ENCODE peak calls at places on chromosome 9, in ten cellular contexts. One of them, this sample, is unnamed.

GRCh38 chr9:124222918-124223720 is 34.6 kb upstream of the NEK6 start:
- DNase-seq in GM03348: peak; percentile 57
- DNase-seq in stimulated activated CD4-positive, alpha-beta T cell treated with anti-CD3 and anti-CD28 coated beads, Interleukin-2, amount 100 ng/mL, for 24 hours: no peak
- DNase-seq in activated T-cell treated with anti-CD3 and anti-CD28 coated beads, Interleukin-2, amount 50 U/mL, for 72 hours: no peak
- DNase-seq in aorta: peak; percentile 85
- DNase-seq in cardiac fibroblast: peak; percentile 77
- DNase-seq in T-helper 9 cell: no peak
- DNase-seq in A172: peak; percentile 48
- DNase-seq in choroid plexus epithelial cell: peak; percentile 52
- DNase-seq in GM19239: no peak
- DNase-seq in this sample: no peak

GRCh38 chr9:37134166-37134565 is 13.8 kb downstream of the ZCCHC7 start:
- DNase-seq in GM03348: no peak
- DNase-seq in stimulated activated CD4-positive, alpha-beta T cell treated with anti-CD3 and anti-CD28 coated beads, Interleukin-2, amount 100 ng/mL, for 24 hours: no peak
- DNase-seq in activated T-cell treated with anti-CD3 and anti-CD28 coated beads, Interleukin-2, amount 50 U/mL, for 72 hours: no peak
- DNase-seq in aorta: no peak
- DNase-seq in cardiac fibroblast: no peak
- DNase-seq in T-helper 9 cell: no peak
- DNase-seq in A172: no peak
- DNase-seq in choroid plexus epithelial cell: no peak
- DNase-seq in GM19239: no peak
- DNase-seq in this sample: no peak

GRCh38 chr9:137804908-137805356 is 72.7 kb upstream of the CACNA1B start:
- DNase-seq in GM03348: no peak
- DNase-seq in stimulated activated CD4-positive, alpha-beta T cell treated with anti-CD3 and anti-CD28 coated beads, Interleukin-2, amount 100 ng/mL, for 24 hours: no peak
- DNase-seq in activated T-cell treated with anti-CD3 and anti-CD28 coated beads, Interleukin-2, amount 50 U/mL, for 72 hours: no peak
- DNase-seq in aorta: no peak
- DNase-seq in cardiac fibroblast: no peak
- DNase-seq in T-helper 9 cell: no peak
- DNase-seq in A172: no peak
- DNase-seq in choroid plexus epithelial cell: no peak
- DNase-seq in GM19239: no peak
- DNase-seq in this sample: peak; percentile 14

GRCh38 chr9:114913217-114913616 is 17.2 kb downstream of the TNFSF8 start:
- DNase-seq in GM03348: no peak
- DNase-seq in stimulated activated CD4-positive, alpha-beta T cell treated with anti-CD3 and anti-CD28 coated beads, Interleukin-2, amount 100 ng/mL, for 24 hours: no peak
- DNase-seq in activated T-cell treated with anti-CD3 and anti-CD28 coated beads, Interleukin-2, amount 50 U/mL, for 72 hours: no peak
- DNase-seq in aorta: no peak
- DNase-seq in cardiac fibroblast: no peak
- DNase-seq in T-helper 9 cell: no peak
- DNase-seq in A172: no peak
- DNase-seq in choroid plexus epithelial cell: no peak
- DNase-seq in GM19239: no peak
- DNase-seq in this sample: no peak

GRCh38 chr9:128115187-128116103 is 12.1 kb downstream of the PTGES2 start:
- DNase-seq in GM03348: no peak
- DNase-seq in stimulated activated CD4-positive, alpha-beta T cell treated with anti-CD3 and anti-CD28 coated beads, Interleukin-2, amount 100 ng/mL, for 24 hours: no peak
- DNase-seq in activated T-cell treated with anti-CD3 and anti-CD28 coated beads, Interleukin-2, amount 50 U/mL, for 72 hours: no peak
- DNase-seq in aorta: peak; percentile 66
- DNase-seq in cardiac fibroblast: no peak
- DNase-seq in T-helper 9 cell: no peak
- DNase-seq in A172: no peak
- DNase-seq in choroid plexus epithelial cell: no peak
- DNase-seq in GM19239: no peak
- DNase-seq in this sample: no peak

GRCh38 chr9:68844623-68845612 is 139.9 kb downstream of the PIP5K1B start:
- DNase-seq in GM03348: peak; percentile 37
- DNase-seq in stimulated activated CD4-positive, alpha-beta T cell treated with anti-CD3 and anti-CD28 coated beads, Interleukin-2, amount 100 ng/mL, for 24 hours: no peak
- DNase-seq in activated T-cell treated with anti-CD3 and anti-CD28 coated beads, Interleukin-2, amount 50 U/mL, for 72 hours: peak; percentile 23
- DNase-seq in aorta: peak; percentile 81
- DNase-seq in cardiac fibroblast: peak; percentile 39
- DNase-seq in T-helper 9 cell: no peak
- DNase-seq in A172: peak; percentile 8
- DNase-seq in choroid plexus epithelial cell: peak; percentile 42
- DNase-seq in GM19239: peak; percentile 28
- DNase-seq in this sample: peak; percentile 14

GRCh38 chr9:134678671-134679443 is 37.3 kb downstream of the COL5A1 start:
- DNase-seq in GM03348: no peak
- DNase-seq in stimulated activated CD4-positive, alpha-beta T cell treated with anti-CD3 and anti-CD28 coated beads, Interleukin-2, amount 100 ng/mL, for 24 hours: no peak
- DNase-seq in activated T-cell treated with anti-CD3 and anti-CD28 coated beads, Interleukin-2, amount 50 U/mL, for 72 hours: no peak
- DNase-seq in aorta: peak; percentile 59
- DNase-seq in cardiac fibroblast: no peak
- DNase-seq in T-helper 9 cell: no peak
- DNase-seq in A172: no peak
- DNase-seq in choroid plexus epithelial cell: no peak
- DNase-seq in GM19239: no peak
- DNase-seq in this sample: no peak

GRCh38 chr9:98870782-98871455 is 63.4 kb downstream of the GALNT12 start:
- DNase-seq in GM03348: no peak
- DNase-seq in stimulated activated CD4-positive, alpha-beta T cell treated with anti-CD3 and anti-CD28 coated beads, Interleukin-2, amount 100 ng/mL, for 24 hours: no peak
- DNase-seq in activated T-cell treated with anti-CD3 and anti-CD28 coated beads, Interleukin-2, amount 50 U/mL, for 72 hours: no peak
- DNase-seq in aorta: no peak
- DNase-seq in cardiac fibroblast: no peak
- DNase-seq in T-helper 9 cell: no peak
- DNase-seq in A172: no peak
- DNase-seq in choroid plexus epithelial cell: no peak
- DNase-seq in GM19239: no peak
- DNase-seq in this sample: no peak

GRCh38 chr9:124621371-124622328 is 114.5 kb upstream of the NR5A1 start:
- DNase-seq in GM03348: peak; percentile 76
- DNase-seq in stimulated activated CD4-positive, alpha-beta T cell treated with anti-CD3 and anti-CD28 coated beads, Interleukin-2, amount 100 ng/mL, for 24 hours: no peak
- DNase-seq in activated T-cell treated with anti-CD3 and anti-CD28 coated beads, Interleukin-2, amount 50 U/mL, for 72 hours: no peak
- DNase-seq in aorta: no peak
- DNase-seq in cardiac fibroblast: peak; percentile 70
- DNase-seq in T-helper 9 cell: no peak
- DNase-seq in A172: peak; percentile 52
- DNase-seq in choroid plexus epithelial cell: peak; percentile 47
- DNase-seq in GM19239: no peak
- DNase-seq in this sample: peak; percentile 77

GRCh38 chr9:10252174-10252573 is 360.6 kb downstream of the PTPRD start:
- DNase-seq in GM03348: no peak
- DNase-seq in stimulated activated CD4-positive, alpha-beta T cell treated with anti-CD3 and anti-CD28 coated beads, Interleukin-2, amount 100 ng/mL, for 24 hours: no peak
- DNase-seq in activated T-cell treated with anti-CD3 and anti-CD28 coated beads, Interleukin-2, amount 50 U/mL, for 72 hours: no peak
- DNase-seq in aorta: no peak
- DNase-seq in cardiac fibroblast: peak; percentile 3
- DNase-seq in T-helper 9 cell: no peak
- DNase-seq in A172: peak; percentile 80
- DNase-seq in choroid plexus epithelial cell: peak; percentile 32
- DNase-seq in GM19239: no peak
- DNase-seq in this sample: no peak

GRCh38 chr9:128339761-128340690 is at the start of gene SLC27A4:
- DNase-seq in GM03348: peak; percentile 95
- DNase-seq in stimulated activated CD4-positive, alpha-beta T cell treated with anti-CD3 and anti-CD28 coated beads, Interleukin-2, amount 100 ng/mL, for 24 hours: peak; percentile 79
- DNase-seq in activated T-cell treated with anti-CD3 and anti-CD28 coated beads, Interleukin-2, amount 50 U/mL, for 72 hours: peak; percentile 85
- DNase-seq in aorta: peak; percentile 90
- DNase-seq in cardiac fibroblast: peak; percentile 81
- DNase-seq in T-helper 9 cell: peak; percentile 77
- DNase-seq in A172: peak; percentile 90
- DNase-seq in choroid plexus epithelial cell: peak; percentile 75
- DNase-seq in GM19239: peak; percentile 95
- DNase-seq in this sample: peak; percentile 77

GRCh38 chr9:18666987-18667772 is 193.2 kb downstream of the ADAMTSL1 start:
- DNase-seq in GM03348: no peak
- DNase-seq in stimulated activated CD4-positive, alpha-beta T cell treated with anti-CD3 and anti-CD28 coated beads, Interleukin-2, amount 100 ng/mL, for 24 hours: no peak
- DNase-seq in activated T-cell treated with anti-CD3 and anti-CD28 coated beads, Interleukin-2, amount 50 U/mL, for 72 hours: no peak
- DNase-seq in aorta: no peak
- DNase-seq in cardiac fibroblast: peak; percentile 75
- DNase-seq in T-helper 9 cell: no peak
- DNase-seq in A172: no peak
- DNase-seq in choroid plexus epithelial cell: no peak
- DNase-seq in GM19239: no peak
- DNase-seq in this sample: no peak

GRCh38 chr9:68825755-68826500 is 120.9 kb downstream of the PIP5K1B start:
- DNase-seq in GM03348: no peak
- DNase-seq in stimulated activated CD4-positive, alpha-beta T cell treated with anti-CD3 and anti-CD28 coated beads, Interleukin-2, amount 100 ng/mL, for 24 hours: no peak
- DNase-seq in activated T-cell treated with anti-CD3 and anti-CD28 coated beads, Interleukin-2, amount 50 U/mL, for 72 hours: no peak
- DNase-seq in aorta: no peak
- DNase-seq in cardiac fibroblast: no peak
- DNase-seq in T-helper 9 cell: no peak
- DNase-seq in A172: no peak
- DNase-seq in choroid plexus epithelial cell: no peak
- DNase-seq in GM19239: no peak
- DNase-seq in this sample: no peak

GRCh38 chr9:131660466-131661405 is 79.1 kb downstream of the RAPGEF1 start:
- DNase-seq in GM03348: no peak
- DNase-seq in stimulated activated CD4-positive, alpha-beta T cell treated with anti-CD3 and anti-CD28 coated beads, Interleukin-2, amount 100 ng/mL, for 24 hours: no peak
- DNase-seq in activated T-cell treated with anti-CD3 and anti-CD28 coated beads, Interleukin-2, amount 50 U/mL, for 72 hours: no peak
- DNase-seq in aorta: no peak
- DNase-seq in cardiac fibroblast: no peak
- DNase-seq in T-helper 9 cell: no peak
- DNase-seq in A172: no peak
- DNase-seq in choroid plexus epithelial cell: no peak
- DNase-seq in GM19239: no peak
- DNase-seq in this sample: peak; percentile 39

GRCh38 chr9:126624912-126625311 is 11.2 kb downstream of the LMX1B start:
- DNase-seq in GM03348: no peak
- DNase-seq in stimulated activated CD4-positive, alpha-beta T cell treated with anti-CD3 and anti-CD28 coated beads, Interleukin-2, amount 100 ng/mL, for 24 hours: no peak
- DNase-seq in activated T-cell treated with anti-CD3 and anti-CD28 coated beads, Interleukin-2, amount 50 U/mL, for 72 hours: no peak
- DNase-seq in aorta: no peak
- DNase-seq in cardiac fibroblast: no peak
- DNase-seq in T-helper 9 cell: no peak
- DNase-seq in A172: no peak
- DNase-seq in choroid plexus epithelial cell: no peak
- DNase-seq in GM19239: no peak
- DNase-seq in this sample: no peak

GRCh38 chr9:107720511-107720910 is 230.9 kb upstream of the KLF4 start:
- DNase-seq in GM03348: no peak
- DNase-seq in stimulated activated CD4-positive, alpha-beta T cell treated with anti-CD3 and anti-CD28 coated beads, Interleukin-2, amount 100 ng/mL, for 24 hours: no peak
- DNase-seq in activated T-cell treated with anti-CD3 and anti-CD28 coated beads, Interleukin-2, amount 50 U/mL, for 72 hours: no peak
- DNase-seq in aorta: no peak
- DNase-seq in cardiac fibroblast: no peak
- DNase-seq in T-helper 9 cell: no peak
- DNase-seq in A172: no peak
- DNase-seq in choroid plexus epithelial cell: no peak
- DNase-seq in GM19239: no peak
- DNase-seq in this sample: no peak

GRCh38 chr9:95721132-95721531 is 154.4 kb upstream of the ERCC6L2 start:
- DNase-seq in GM03348: no peak
- DNase-seq in stimulated activated CD4-positive, alpha-beta T cell treated with anti-CD3 and anti-CD28 coated beads, Interleukin-2, amount 100 ng/mL, for 24 hours: no peak
- DNase-seq in activated T-cell treated with anti-CD3 and anti-CD28 coated beads, Interleukin-2, amount 50 U/mL, for 72 hours: no peak
- DNase-seq in aorta: no peak
- DNase-seq in cardiac fibroblast: no peak
- DNase-seq in T-helper 9 cell: no peak
- DNase-seq in A172: no peak
- DNase-seq in choroid plexus epithelial cell: no peak
- DNase-seq in GM19239: no peak
- DNase-seq in this sample: no peak

GRCh38 chr9:112120471-112120925 is 54.6 kb downstream of the SUSD1 start:
- DNase-seq in GM03348: no peak
- DNase-seq in stimulated activated CD4-positive, alpha-beta T cell treated with anti-CD3 and anti-CD28 coated beads, Interleukin-2, amount 100 ng/mL, for 24 hours: no peak
- DNase-seq in activated T-cell treated with anti-CD3 and anti-CD28 coated beads, Interleukin-2, amount 50 U/mL, for 72 hours: no peak
- DNase-seq in aorta: no peak
- DNase-seq in cardiac fibroblast: no peak
- DNase-seq in T-helper 9 cell: no peak
- DNase-seq in A172: no peak
- DNase-seq in choroid plexus epithelial cell: peak; percentile 2
- DNase-seq in GM19239: no peak
- DNase-seq in this sample: no peak

GRCh38 chr9:109166171-109166770 is 778 bp downstream of the FRRS1L start:
- DNase-seq in GM03348: no peak
- DNase-seq in stimulated activated CD4-positive, alpha-beta T cell treated with anti-CD3 and anti-CD28 coated beads, Interleukin-2, amount 100 ng/mL, for 24 hours: no peak
- DNase-seq in activated T-cell treated with anti-CD3 and anti-CD28 coated beads, Interleukin-2, amount 50 U/mL, for 72 hours: no peak
- DNase-seq in aorta: no peak
- DNase-seq in cardiac fibroblast: no peak
- DNase-seq in T-helper 9 cell: no peak
- DNase-seq in A172: no peak
- DNase-seq in choroid plexus epithelial cell: no peak
- DNase-seq in GM19239: no peak
- DNase-seq in this sample: no peak

GRCh38 chr9:106893088-106893487 is 30.1 kb downstream of the ZNF462 start:
- DNase-seq in GM03348: peak; percentile 40
- DNase-seq in stimulated activated CD4-positive, alpha-beta T cell treated with anti-CD3 and anti-CD28 coated beads, Interleukin-2, amount 100 ng/mL, for 24 hours: no peak
- DNase-seq in activated T-cell treated with anti-CD3 and anti-CD28 coated beads, Interleukin-2, amount 50 U/mL, for 72 hours: no peak
- DNase-seq in aorta: no peak
- DNase-seq in cardiac fibroblast: peak; percentile 41
- DNase-seq in T-helper 9 cell: no peak
- DNase-seq in A172: peak; percentile 93
- DNase-seq in choroid plexus epithelial cell: peak; percentile 72
- DNase-seq in GM19239: no peak
- DNase-seq in this sample: peak; percentile 92

GRCh38 chr9:123453904-123454321 is 97.9 kb downstream of the CRB2 start:
- DNase-seq in GM03348: no peak
- DNase-seq in stimulated activated CD4-positive, alpha-beta T cell treated with anti-CD3 and anti-CD28 coated beads, Interleukin-2, amount 100 ng/mL, for 24 hours: no peak
- DNase-seq in activated T-cell treated with anti-CD3 and anti-CD28 coated beads, Interleukin-2, amount 50 U/mL, for 72 hours: no peak
- DNase-seq in aorta: no peak
- DNase-seq in cardiac fibroblast: peak; percentile 66
- DNase-seq in T-helper 9 cell: no peak
- DNase-seq in A172: no peak
- DNase-seq in choroid plexus epithelial cell: no peak
- DNase-seq in GM19239: no peak
- DNase-seq in this sample: no peak

GRCh38 chr9:81737871-81738507 is 48.6 kb upstream of the TLE1 start:
- DNase-seq in GM03348: peak; percentile 75
- DNase-seq in stimulated activated CD4-positive, alpha-beta T cell treated with anti-CD3 and anti-CD28 coated beads, Interleukin-2, amount 100 ng/mL, for 24 hours: no peak
- DNase-seq in activated T-cell treated with anti-CD3 and anti-CD28 coated beads, Interleukin-2, amount 50 U/mL, for 72 hours: no peak
- DNase-seq in aorta: no peak
- DNase-seq in cardiac fibroblast: peak; percentile 62
- DNase-seq in T-helper 9 cell: no peak
- DNase-seq in A172: peak; percentile 90
- DNase-seq in choroid plexus epithelial cell: peak; percentile 79
- DNase-seq in GM19239: no peak
- DNase-seq in this sample: peak; percentile 87

GRCh38 chr9:114611516-114612271 is 603 bp downstream of the TMEM268 start:
- DNase-seq in GM03348: peak; percentile 86
- DNase-seq in stimulated activated CD4-positive, alpha-beta T cell treated with anti-CD3 and anti-CD28 coated beads, Interleukin-2, amount 100 ng/mL, for 24 hours: peak; percentile 54
- DNase-seq in activated T-cell treated with anti-CD3 and anti-CD28 coated beads, Interleukin-2, amount 50 U/mL, for 72 hours: peak; percentile 11
- DNase-seq in aorta: peak; percentile 89
- DNase-seq in cardiac fibroblast: peak; percentile 72
- DNase-seq in T-helper 9 cell: peak; percentile 32
- DNase-seq in A172: peak; percentile 45
- DNase-seq in choroid plexus epithelial cell: peak; percentile 85
- DNase-seq in GM19239: peak; percentile 29
- DNase-seq in this sample: peak; percentile 63

GRCh38 chr9:94853887-94854286 is 127.4 kb downstream of the AOPEP start:
- DNase-seq in GM03348: no peak
- DNase-seq in stimulated activated CD4-positive, alpha-beta T cell treated with anti-CD3 and anti-CD28 coated beads, Interleukin-2, amount 100 ng/mL, for 24 hours: no peak
- DNase-seq in activated T-cell treated with anti-CD3 and anti-CD28 coated beads, Interleukin-2, amount 50 U/mL, for 72 hours: no peak
- DNase-seq in aorta: no peak
- DNase-seq in cardiac fibroblast: no peak
- DNase-seq in T-helper 9 cell: no peak
- DNase-seq in A172: no peak
- DNase-seq in choroid plexus epithelial cell: no peak
- DNase-seq in GM19239: no peak
- DNase-seq in this sample: no peak

GRCh38 chr9:3526903-3527652 is 1.3 kb upstream of the RFX3 start:
- DNase-seq in GM03348: peak; percentile 11
- DNase-seq in stimulated activated CD4-positive, alpha-beta T cell treated with anti-CD3 and anti-CD28 coated beads, Interleukin-2, amount 100 ng/mL, for 24 hours: no peak
- DNase-seq in activated T-cell treated with anti-CD3 and anti-CD28 coated beads, Interleukin-2, amount 50 U/mL, for 72 hours: no peak
- DNase-seq in aorta: no peak
- DNase-seq in cardiac fibroblast: peak; percentile 17
- DNase-seq in T-helper 9 cell: no peak
- DNase-seq in A172: peak; percentile 31
- DNase-seq in choroid plexus epithelial cell: no peak
- DNase-seq in GM19239: peak; percentile 17
- DNase-seq in this sample: peak; percentile 15

GRCh38 chr9:123338710-123339665 is 17.0 kb upstream of the CRB2 start:
- DNase-seq in GM03348: no peak
- DNase-seq in stimulated activated CD4-positive, alpha-beta T cell treated with anti-CD3 and anti-CD28 coated beads, Interleukin-2, amount 100 ng/mL, for 24 hours: peak; percentile 75
- DNase-seq in activated T-cell treated with anti-CD3 and anti-CD28 coated beads, Interleukin-2, amount 50 U/mL, for 72 hours: peak; percentile 84
- DNase-seq in aorta: no peak
- DNase-seq in cardiac fibroblast: peak; percentile 61
- DNase-seq in T-helper 9 cell: peak; percentile 8
- DNase-seq in A172: peak; percentile 72
- DNase-seq in choroid plexus epithelial cell: peak; percentile 44
- DNase-seq in GM19239: no peak
- DNase-seq in this sample: no peak

GRCh38 chr9:108545446-108545845 is 310.3 kb downstream of the ACTL7B start:
- DNase-seq in GM03348: no peak
- DNase-seq in stimulated activated CD4-positive, alpha-beta T cell treated with anti-CD3 and anti-CD28 coated beads, Interleukin-2, amount 100 ng/mL, for 24 hours: no peak
- DNase-seq in activated T-cell treated with anti-CD3 and anti-CD28 coated beads, Interleukin-2, amount 50 U/mL, for 72 hours: no peak
- DNase-seq in aorta: no peak
- DNase-seq in cardiac fibroblast: no peak
- DNase-seq in T-helper 9 cell: no peak
- DNase-seq in A172: no peak
- DNase-seq in choroid plexus epithelial cell: no peak
- DNase-seq in GM19239: no peak
- DNase-seq in this sample: no peak

GRCh38 chr9:117387422-117387821 is 27.4 kb downstream of the ASTN2 start:
- DNase-seq in GM03348: no peak
- DNase-seq in stimulated activated CD4-positive, alpha-beta T cell treated with anti-CD3 and anti-CD28 coated beads, Interleukin-2, amount 100 ng/mL, for 24 hours: no peak
- DNase-seq in activated T-cell treated with anti-CD3 and anti-CD28 coated beads, Interleukin-2, amount 50 U/mL, for 72 hours: no peak
- DNase-seq in aorta: no peak
- DNase-seq in cardiac fibroblast: no peak
- DNase-seq in T-helper 9 cell: no peak
- DNase-seq in A172: no peak
- DNase-seq in choroid plexus epithelial cell: no peak
- DNase-seq in GM19239: no peak
- DNase-seq in this sample: no peak